ENCODE peak calls at places on chromosomes 4 and X, in seven cellular contexts. P is Karpas-422, Z is fibroblast of lung, F is K562, M is GM23248, I is endodermal cell, K is DND-41. Y is an unnamed sample.

GRCh38 chr4:95537967-95538485 is 10.7 kb downstream of the UNC5C start:
- DNase-seq in P (no peak), Z (no peak), F (no peak), M (no peak), I (no peak), K (no peak), Y (no peak)

GRCh38 chr4:2937146-2937857 is 25.9 kb downstream of the NOP14 start:
- DNase-seq in P (no peak), Z (peak), F (no peak), M (no peak), I (peak), K (no peak), Y (peak)

GRCh38 chr4:40316782-40317635 is 18.1 kb upstream of the CHRNA9 start:
- DNase-seq in P (peak), Z (peak), F (peak), M (peak), I (peak), K (peak), Y (no peak)

GRCh38 chr4:57158762-57159161 is 48.6 kb upstream of the IGFBP7 start:
- DNase-seq in P (no peak), Z (peak), F (no peak), M (no peak), I (no peak), K (no peak), Y (no peak)

GRCh38 chr4:98710831-98711230 is 52.4 kb upstream of the TSPAN5 start:
- DNase-seq in P (no peak), Z (peak), F (no peak), M (peak), I (no peak), K (no peak), Y (no peak)

GRCh38 chr4:42632653-42633382 is 24.1 kb downstream of the ATP8A1 start:
- DNase-seq in P (peak), Z (no peak), F (no peak), M (no peak), I (no peak), K (no peak), Y (no peak)

GRCh38 chr4:110216079-110216478 is 17.7 kb upstream of the ELOVL6 start:
- DNase-seq in P (no peak), Z (peak), F (no peak), M (peak), I (no peak), K (no peak), Y (no peak)

GRCh38 chr4:135122457-135122856 is 920.9 kb upstream of the PABPC4L start:
- DNase-seq in P (no peak), Z (no peak), F (no peak), M (no peak), I (no peak), K (no peak), Y (no peak)

GRCh38 chr4:154617820-154618317 is 5.4 kb upstream of the FGG start:
- DNase-seq in P (no peak), Z (no peak), F (no peak), M (no peak), I (no peak), K (no peak), Y (no peak)

GRCh38 chr4:1323635-1324442 is 23.2 kb upstream of the UVSSA start:
- DNase-seq in P (no peak), Z (peak), F (no peak), M (peak), I (no peak), K (no peak), Y (peak)

GRCh38 chrX:122868626-122869025 is 315.5 kb upstream of the GRIA3 start:
- DNase-seq in P (no peak), Z (peak), F (no peak), M (peak), I (no peak), K (no peak), Y (no peak)

GRCh38 chrX:57918750-57919436 is 8.6 kb upstream of the ZXDA start:
- DNase-seq in P (peak), Z (no peak), F (no peak), M (peak), I (peak), K (peak), Y (peak)

GRCh38 chr4:44438687-44439086 is 9.9 kb downstream of the KCTD8 start:
- DNase-seq in P (no peak), Z (no peak), F (no peak), M (no peak), I (no peak), K (no peak), Y (no peak)

GRCh38 chrX:107940095-107940494 is 42.1 kb downstream of the TEX13B start:
- DNase-seq in P (no peak), Z (no peak), F (no peak), M (no peak), I (no peak), K (no peak), Y (no peak)

GRCh38 chrX:131821945-131822622 is 201.0 kb upstream of the STK26 start:
- DNase-seq in P (peak), Z (peak), F (no peak), M (no peak), I (no peak), K (no peak), Y (peak)

GRCh38 chrX:1925053-1925481 is 310.2 kb downstream of the ASMT start:
- DNase-seq in P (no peak), Z (no peak), F (no peak), M (no peak), I (peak), K (no peak), Y (no peak)

GRCh38 chr4:37246891-37247290 is 2.3 kb downstream of the NWD2 start:
- DNase-seq in P (no peak), Z (no peak), F (no peak), M (no peak), I (no peak), K (no peak), Y (no peak)

GRCh38 chrX:20355187-20355586 is 88.5 kb upstream of the RPS6KA3 start:
- DNase-seq in P (no peak), Z (no peak), F (no peak), M (no peak), I (no peak), K (no peak), Y (no peak)

GRCh38 chr4:150852237-150852636 is 162.8 kb downstream of the LRBA start:
- DNase-seq in P (no peak), Z (no peak), F (no peak), M (peak), I (no peak), K (no peak), Y (no peak)

GRCh38 chr4:77360451-77360850 is 203.4 kb downstream of the CCNG2 start:
- DNase-seq in P (peak), Z (no peak), F (no peak), M (no peak), I (no peak), K (no peak), Y (no peak)

GRCh38 chr4:52069566-52069965 is 18.5 kb downstream of the SPATA18 start:
- DNase-seq in P (no peak), Z (no peak), F (no peak), M (no peak), I (no peak), K (no peak), Y (no peak)

GRCh38 chr4:167000141-167000852 is 234.0 kb downstream of the SPOCK3 start:
- DNase-seq in P (no peak), Z (peak), F (no peak), M (no peak), I (no peak), K (no peak), Y (no peak)

GRCh38 chr4:71300964-71301363 is 37.9 kb upstream of the SLC4A4 start:
- DNase-seq in P (no peak), Z (no peak), F (no peak), M (no peak), I (no peak), K (no peak), Y (no peak)

GRCh38 chrX:103002576-103002975 is 61.4 kb downstream of the BEX1 start:
- DNase-seq in P (no peak), Z (peak), F (no peak), M (peak), I (no peak), K (no peak), Y (no peak)

GRCh38 chr4:126799471-126799870 is 833.3 kb upstream of the INTU start:
- DNase-seq in P (no peak), Z (no peak), F (no peak), M (no peak), I (no peak), K (no peak), Y (no peak)

GRCh38 chr4:58776627-58777026 is 1666.4 kb upstream of the IGFBP7 start:
- DNase-seq in P (no peak), Z (peak), F (no peak), M (no peak), I (no peak), K (no peak), Y (no peak)

GRCh38 chr4:43337707-43338106 is 445.2 kb downstream of the GRXCR1 start:
- DNase-seq in P (no peak), Z (peak), F (no peak), M (peak), I (no peak), K (no peak), Y (no peak)

GRCh38 chr4:8149664-8150063 is 8.9 kb downstream of the ABLIM2 start:
- DNase-seq in P (no peak), Z (no peak), F (no peak), M (no peak), I (no peak), K (no peak), Y (no peak)

GRCh38 chr4:83535520-83535944 is 376 bp upstream of the GPAT3 start:
- DNase-seq in P (no peak), Z (peak), F (no peak), M (peak), I (peak), K (no peak), Y (peak)

GRCh38 chr4:141802324-141802723 is 165.9 kb downstream of the IL15 start:
- DNase-seq in P (no peak), Z (peak), F (no peak), M (peak), I (no peak), K (no peak), Y (no peak)

GRCh38 chrX:20144491-20144890 is 2.9 kb upstream of the EIF1AX start:
- DNase-seq in P (no peak), Z (peak), F (no peak), M (peak), I (no peak), K (no peak), Y (no peak)

GRCh38 chr4:186757696-186758330 is 34.2 kb upstream of the FAT1 start:
- DNase-seq in P (peak), Z (no peak), F (no peak), M (peak), I (no peak), K (no peak), Y (no peak)

GRCh38 chr4:6548201-6548881 is 26.6 kb upstream of the MAN2B2 start:
- DNase-seq in P (peak), Z (peak), F (peak), M (peak), I (peak), K (no peak), Y (no peak)

GRCh38 chr4:82235346-82235745 is 138.4 kb downstream of the HNRNPD start:
- DNase-seq in P (no peak), Z (no peak), F (no peak), M (no peak), I (no peak), K (no peak), Y (no peak)

GRCh38 chr4:53905935-53906377 is 158.4 kb downstream of the CHIC2 start:
- DNase-seq in P (peak), Z (peak), F (no peak), M (peak), I (peak), K (peak), Y (no peak)

GRCh38 chr4:186904104-186904503 is 180.4 kb upstream of the FAT1 start:
- DNase-seq in P (no peak), Z (peak), F (no peak), M (peak), I (no peak), K (no peak), Y (no peak)

GRCh38 chrX:41723305-41723704 is 676 bp upstream of the GPR82 start:
- DNase-seq in P (no peak), Z (no peak), F (no peak), M (peak), I (no peak), K (no peak), Y (no peak)

GRCh38 chr4:52751349-52751911 is at the start of gene ERVMER34-1:
- DNase-seq in P (no peak), Z (peak), F (peak), M (peak), I (peak), K (no peak), Y (peak)

GRCh38 chr4:151302432-151302831 is 23.0 kb downstream of the SH3D19 start:
- DNase-seq in P (no peak), Z (peak), F (no peak), M (peak), I (no peak), K (no peak), Y (no peak)

GRCh38 chrX:149829751-149830191 is 48.0 kb downstream of the MAGEA9 start:
- DNase-seq in P (no peak), Z (peak), F (no peak), M (peak), I (peak), K (no peak), Y (no peak)

GRCh38 chrX:149827254-149827653 is 45.5 kb downstream of the MAGEA9 start:
- DNase-seq in P (no peak), Z (no peak), F (no peak), M (no peak), I (no peak), K (no peak), Y (no peak)

GRCh38 chrX:149831473-149831872 is 49.5 kb upstream of the MAGEA8 start:
- DNase-seq in P (no peak), Z (no peak), F (no peak), M (no peak), I (peak), K (no peak), Y (no peak)

GRCh38 chrX:149825424-149825823 is 43.7 kb downstream of the MAGEA9 start:
- DNase-seq in P (peak), Z (no peak), F (no peak), M (peak), I (peak), K (peak), Y (no peak)

GRCh38 chrX:149830192-149830873 is 48.6 kb downstream of the MAGEA9 start:
- DNase-seq in P (no peak), Z (peak), F (no peak), M (peak), I (peak), K (no peak), Y (no peak)
- H3K9ac ChIP-seq in P (no peak), Z (no peak), F (peak), M (peak), I (peak), K (no peak), Y (no peak)

GRCh38 chr4:149746281-149746680 is 69.4 kb downstream of the IQCM start:
- DNase-seq in P (no peak), Z (no peak), F (no peak), M (no peak), I (no peak), K (no peak), Y (no peak)
- H3K4me3 ChIP-seq in P (no peak), Z (no peak), F (no peak), M (no peak), I (no peak), K (no peak), Y (no peak)

GRCh38 chrX:156000361-156000926 is 2.9 kb downstream of the IL9R start:
- DNase-seq in P (no peak), Z (no peak), F (peak), M (no peak), I (no peak), K (no peak), Y (no peak)
- H3K9ac ChIP-seq in P (no peak), Z (no peak), F (peak), M (no peak), I (no peak), K (no peak), Y (no peak)

DNA sequence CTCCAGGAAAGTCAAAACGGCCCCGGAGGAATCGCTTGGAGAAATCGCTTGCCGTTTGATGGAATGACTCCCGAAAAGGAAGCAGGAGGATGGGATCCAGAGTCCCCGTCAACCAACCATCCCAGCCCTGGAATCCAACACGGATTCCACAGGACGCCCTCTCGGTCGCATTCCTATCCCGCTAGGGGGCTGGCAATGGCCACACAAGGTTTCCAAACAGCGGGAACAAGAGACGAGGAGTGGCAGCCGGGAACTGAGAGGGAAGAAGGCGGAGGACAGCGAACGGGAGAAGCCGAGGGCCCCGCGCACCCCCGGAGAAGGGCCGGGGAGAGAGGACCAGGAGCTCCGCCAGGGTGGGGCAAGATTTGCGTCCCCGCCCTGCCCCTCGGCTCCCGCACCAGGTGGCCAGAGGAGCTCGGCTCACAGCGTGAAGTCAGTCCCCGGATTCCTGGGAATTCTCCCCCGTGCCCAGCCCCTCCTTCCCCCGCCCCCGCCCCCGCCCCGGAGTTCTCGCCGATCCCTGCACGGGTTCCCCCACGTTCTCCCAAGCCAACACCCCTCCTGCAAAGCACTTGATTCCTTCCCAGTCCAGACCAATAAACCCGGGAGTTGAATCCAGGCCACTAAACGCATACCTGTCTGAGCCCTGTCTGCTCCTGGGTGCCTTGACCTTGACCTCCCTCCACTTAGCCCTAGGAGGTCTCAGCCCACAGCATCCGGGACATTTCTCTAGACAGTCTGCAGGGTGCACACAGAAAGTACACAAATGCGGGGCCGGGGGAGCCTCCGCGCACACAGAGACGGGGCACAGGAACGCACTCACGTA is 1.4 kb downstream of the PDZD4 start:
- DNase-seq in P (no peak), Z (no peak), F (no peak), M (peak), I (peak), K (no peak), Y (no peak)
- H3K4me3 ChIP-seq in P (no peak), Z (no peak), F (no peak), M (no peak), I (peak), K (no peak), Y (no peak)

GRCh38 chr4:107991945-107992625 is 2.4 kb downstream of the HADH start:
- DNase-seq in P (no peak), Z (peak), F (no peak), M (peak), I (no peak), K (no peak), Y (no peak)
- H3K9ac ChIP-seq in P (peak), Z (no peak), F (no peak), M (no peak), I (no peak), K (peak), Y (no peak)

GRCh38 chrX:18098704-18099103 is 122.0 kb downstream of the BEND2 start:
- DNase-seq in P (no peak), Z (no peak), F (no peak), M (no peak), I (peak), K (no peak), Y (no peak)
- H3K4me3 ChIP-seq in P (no peak), Z (no peak), F (no peak), M (no peak), I (no peak), K (no peak), Y (no peak)